ENCODE peak calls at places on chromosomes 16 and 17, in ten cellular contexts. One of them, this sample, is unnamed.

GRCh38 chr17:17089796-17090641 is 47.8 kb downstream of the MPRIP start:
- DNase-seq in GM12865: no peak
- DNase-seq in body of pancreas: no peak
- DNase-seq in GM12864: no peak
- DNase-seq in right lobe of liver: no peak
- DNase-seq in IMR-90: no peak
- DNase-seq in stomach: no peak
- DNase-seq in WTC11: peak
- DNase-seq in uterus: no peak
- DNase-seq in OCI-LY7: no peak
- DNase-seq in this sample: no peak

GRCh38 chr16:29007865-29008593 is 23.2 kb downstream of the LAT start:
- DNase-seq in GM12865: peak
- DNase-seq in body of pancreas: no peak
- DNase-seq in GM12864: no peak
- DNase-seq in right lobe of liver: no peak
- DNase-seq in IMR-90: peak
- DNase-seq in stomach: no peak
- DNase-seq in WTC11: no peak
- DNase-seq in uterus: no peak
- DNase-seq in OCI-LY7: no peak
- DNase-seq in this sample: no peak

GRCh38 chr16:31010539-31010938 is at the start of gene STX1B:
- DNase-seq in GM12865: no peak
- DNase-seq in body of pancreas: no peak
- DNase-seq in GM12864: no peak
- DNase-seq in right lobe of liver: no peak
- DNase-seq in IMR-90: no peak
- DNase-seq in stomach: no peak
- DNase-seq in WTC11: peak
- DNase-seq in uterus: peak
- DNase-seq in OCI-LY7: no peak
- DNase-seq in this sample: no peak

GRCh38 chr16:9148376-9149015 is 57.1 kb downstream of the HAPSTR1 start:
- DNase-seq in GM12865: no peak
- DNase-seq in body of pancreas: no peak
- DNase-seq in GM12864: no peak
- DNase-seq in right lobe of liver: no peak
- DNase-seq in IMR-90: no peak
- DNase-seq in stomach: no peak
- DNase-seq in WTC11: peak
- DNase-seq in uterus: no peak
- DNase-seq in OCI-LY7: no peak
- DNase-seq in this sample: no peak

GRCh38 chr17:58305626-58306025 is 23.0 kb downstream of the TSPOAP1 start:
- DNase-seq in GM12865: no peak
- DNase-seq in body of pancreas: no peak
- DNase-seq in GM12864: no peak
- DNase-seq in right lobe of liver: no peak
- DNase-seq in IMR-90: no peak
- DNase-seq in stomach: peak
- DNase-seq in WTC11: no peak
- DNase-seq in uterus: no peak
- DNase-seq in OCI-LY7: no peak
- DNase-seq in this sample: no peak

GRCh38 chr16:1744338-1744840 is 27.0 kb downstream of the NME3 start:
- DNase-seq in GM12865: no peak
- DNase-seq in body of pancreas: no peak
- DNase-seq in GM12864: no peak
- DNase-seq in right lobe of liver: no peak
- DNase-seq in IMR-90: no peak
- DNase-seq in stomach: no peak
- DNase-seq in WTC11: no peak
- DNase-seq in uterus: no peak
- DNase-seq in OCI-LY7: no peak
- DNase-seq in this sample: no peak

GRCh38 chr16:10609410-10609774 is 29.0 kb upstream of the EMP2 start:
- DNase-seq in GM12865: no peak
- DNase-seq in body of pancreas: no peak
- DNase-seq in GM12864: no peak
- DNase-seq in right lobe of liver: no peak
- DNase-seq in IMR-90: peak
- DNase-seq in stomach: no peak
- DNase-seq in WTC11: no peak
- DNase-seq in uterus: no peak
- DNase-seq in OCI-LY7: no peak
- DNase-seq in this sample: no peak

GRCh38 chr16:23500212-23500865 is 10.0 kb downstream of the GGA2 start:
- DNase-seq in GM12865: no peak
- DNase-seq in body of pancreas: peak
- DNase-seq in GM12864: no peak
- DNase-seq in right lobe of liver: no peak
- DNase-seq in IMR-90: no peak
- DNase-seq in stomach: peak
- DNase-seq in WTC11: no peak
- DNase-seq in uterus: no peak
- DNase-seq in OCI-LY7: no peak
- DNase-seq in this sample: no peak

GRCh38 chr17:17315142-17315821 is 12.1 kb downstream of the NT5M start:
- DNase-seq in GM12865: no peak
- DNase-seq in body of pancreas: no peak
- DNase-seq in GM12864: no peak
- DNase-seq in right lobe of liver: no peak
- DNase-seq in IMR-90: no peak
- DNase-seq in stomach: peak
- DNase-seq in WTC11: no peak
- DNase-seq in uterus: no peak
- DNase-seq in OCI-LY7: no peak
- DNase-seq in this sample: no peak

GRCh38 chr16:57145964-57146647 is 39.7 kb downstream of the PSME3IP1 start:
- DNase-seq in GM12865: no peak
- DNase-seq in body of pancreas: no peak
- DNase-seq in GM12864: no peak
- DNase-seq in right lobe of liver: no peak
- DNase-seq in IMR-90: no peak
- DNase-seq in stomach: no peak
- DNase-seq in WTC11: no peak
- DNase-seq in uterus: no peak
- DNase-seq in OCI-LY7: no peak
- DNase-seq in this sample: no peak

GRCh38 chr17:50916026-50916707 is 50.0 kb upstream of the TOB1 start:
- DNase-seq in GM12865: no peak
- DNase-seq in body of pancreas: no peak
- DNase-seq in GM12864: no peak
- DNase-seq in right lobe of liver: no peak
- DNase-seq in IMR-90: peak
- DNase-seq in stomach: no peak
- DNase-seq in WTC11: no peak
- DNase-seq in uterus: no peak
- DNase-seq in OCI-LY7: no peak
- DNase-seq in this sample: no peak

GRCh38 chr17:514584-514983 is 162.0 kb upstream of the RPH3AL start:
- DNase-seq in GM12865: no peak
- DNase-seq in body of pancreas: no peak
- DNase-seq in GM12864: no peak
- DNase-seq in right lobe of liver: no peak
- DNase-seq in IMR-90: no peak
- DNase-seq in stomach: no peak
- DNase-seq in WTC11: no peak
- DNase-seq in uterus: no peak
- DNase-seq in OCI-LY7: no peak
- DNase-seq in this sample: no peak

GRCh38 chr16:72242757-72243156 is 70.8 kb upstream of the PMFBP1 start:
- DNase-seq in GM12865: no peak
- DNase-seq in body of pancreas: no peak
- DNase-seq in GM12864: no peak
- DNase-seq in right lobe of liver: no peak
- DNase-seq in IMR-90: no peak
- DNase-seq in stomach: no peak
- DNase-seq in WTC11: no peak
- DNase-seq in uterus: no peak
- DNase-seq in OCI-LY7: no peak
- DNase-seq in this sample: no peak

GRCh38 chr16:72241930-72242329 is 70.0 kb upstream of the PMFBP1 start:
- DNase-seq in GM12865: peak
- DNase-seq in body of pancreas: peak
- DNase-seq in GM12864: no peak
- DNase-seq in right lobe of liver: no peak
- DNase-seq in IMR-90: peak
- DNase-seq in stomach: no peak
- DNase-seq in WTC11: no peak
- DNase-seq in uterus: no peak
- DNase-seq in OCI-LY7: peak
- DNase-seq in this sample: no peak

GRCh38 chr16:72247821-72248253 is 75.9 kb upstream of the PMFBP1 start:
- DNase-seq in GM12865: no peak
- DNase-seq in body of pancreas: peak
- DNase-seq in GM12864: no peak
- DNase-seq in right lobe of liver: no peak
- DNase-seq in IMR-90: peak
- DNase-seq in stomach: no peak
- DNase-seq in WTC11: no peak
- DNase-seq in uterus: no peak
- DNase-seq in OCI-LY7: no peak
- DNase-seq in this sample: no peak

GRCh38 chr16:72246423-72246822 is 74.5 kb upstream of the PMFBP1 start:
- DNase-seq in GM12865: peak
- DNase-seq in body of pancreas: no peak
- DNase-seq in GM12864: peak
- DNase-seq in right lobe of liver: no peak
- DNase-seq in IMR-90: no peak
- DNase-seq in stomach: no peak
- DNase-seq in WTC11: no peak
- DNase-seq in uterus: no peak
- DNase-seq in OCI-LY7: peak
- DNase-seq in this sample: no peak

DNA sequence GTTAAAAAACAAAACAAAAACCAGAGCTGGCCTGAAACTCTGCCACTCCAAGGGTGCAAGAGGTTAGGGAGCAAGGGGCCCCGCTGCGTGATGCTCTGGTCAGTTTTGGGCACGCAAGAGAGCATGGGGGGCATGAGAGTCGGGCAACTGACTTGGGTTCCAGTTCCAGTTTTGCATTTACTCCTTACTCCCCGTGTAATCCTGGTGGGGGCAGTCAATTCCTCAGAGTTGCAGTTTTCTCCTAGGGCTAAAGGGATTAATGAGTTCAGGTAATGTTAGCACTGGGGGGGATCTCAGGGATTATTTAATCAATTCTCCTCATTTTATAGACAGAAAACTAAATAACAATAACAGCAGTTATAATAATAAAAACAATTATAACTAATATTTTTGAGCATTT is 72.9 kb upstream of the PMFBP1 start:
- DNase-seq in GM12865: no peak
- DNase-seq in body of pancreas: no peak
- DNase-seq in GM12864: no peak
- DNase-seq in right lobe of liver: no peak
- DNase-seq in IMR-90: no peak
- DNase-seq in stomach: no peak
- DNase-seq in WTC11: no peak
- DNase-seq in uterus: no peak
- DNase-seq in OCI-LY7: no peak
- DNase-seq in this sample: no peak
- TF ChIP-seq CTCF in GM12865: no peak
- TF ChIP-seq CTCF in body of pancreas: no peak
- TF ChIP-seq CTCF in GM12864: no peak
- TF ChIP-seq CTCF in right lobe of liver: no peak
- TF ChIP-seq CTCF in IMR-90: no peak
- TF ChIP-seq CTCF in stomach: no peak
- TF ChIP-seq CTCF in WTC11: no peak
- TF ChIP-seq CTCF in uterus: no peak
- TF ChIP-seq CTCF in OCI-LY7: no peak
- TF ChIP-seq CTCF in this sample: no peak

DNA sequence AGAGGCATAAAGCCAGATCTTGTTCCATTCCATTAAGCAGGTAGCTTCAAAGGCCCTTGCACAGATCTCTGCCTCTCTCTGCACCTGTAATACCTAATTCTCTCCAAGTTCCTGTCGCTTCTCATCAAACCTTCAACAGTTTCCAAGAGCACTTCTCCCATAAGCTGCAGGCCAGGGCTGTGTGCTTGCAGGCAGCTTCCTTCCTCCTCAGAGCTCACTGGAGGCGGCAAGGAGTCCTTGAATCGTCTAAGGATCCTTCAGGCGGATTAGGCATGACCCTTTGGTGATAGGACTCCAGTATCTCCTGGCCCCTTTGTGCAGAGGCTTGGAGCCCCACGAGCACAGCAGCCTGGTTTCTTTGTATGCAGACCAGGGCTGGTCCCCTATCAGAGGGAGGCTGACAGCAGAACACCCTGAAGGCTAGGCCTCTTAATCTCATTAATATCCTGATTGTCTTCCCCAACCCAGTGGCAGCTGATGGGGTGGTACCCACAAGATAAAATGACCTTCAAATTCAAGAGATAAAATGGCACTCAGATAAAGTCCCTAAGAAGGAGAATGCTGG is 19.8 kb downstream of the HNF1B start:
- DNase-seq in GM12865: no peak
- DNase-seq in body of pancreas: no peak
- DNase-seq in GM12864: no peak
- DNase-seq in right lobe of liver: no peak
- DNase-seq in IMR-90: no peak
- DNase-seq in stomach: no peak
- DNase-seq in WTC11: no peak
- DNase-seq in uterus: no peak
- DNase-seq in OCI-LY7: no peak
- DNase-seq in this sample: no peak
- TF ChIP-seq CTCF in GM12865: no peak
- TF ChIP-seq CTCF in body of pancreas: no peak
- TF ChIP-seq CTCF in GM12864: no peak
- TF ChIP-seq CTCF in right lobe of liver: no peak
- TF ChIP-seq CTCF in IMR-90: no peak
- TF ChIP-seq CTCF in stomach: no peak
- TF ChIP-seq CTCF in WTC11: no peak
- TF ChIP-seq CTCF in uterus: no peak
- TF ChIP-seq CTCF in OCI-LY7: no peak
- TF ChIP-seq CTCF in this sample: no peak

GRCh38 chr17:5522476-5522875 is 36.1 kb downstream of the MIS12 start:
- DNase-seq in GM12865: no peak
- DNase-seq in body of pancreas: no peak
- DNase-seq in GM12864: no peak
- DNase-seq in right lobe of liver: no peak
- DNase-seq in IMR-90: no peak
- DNase-seq in stomach: no peak
- DNase-seq in WTC11: no peak
- DNase-seq in uterus: no peak
- DNase-seq in OCI-LY7: no peak
- DNase-seq in this sample: no peak
- TF ChIP-seq CTCF in GM12865: no peak
- TF ChIP-seq CTCF in body of pancreas: no peak
- TF ChIP-seq CTCF in GM12864: no peak
- TF ChIP-seq CTCF in right lobe of liver: no peak
- TF ChIP-seq CTCF in IMR-90: no peak
- TF ChIP-seq CTCF in stomach: no peak
- TF ChIP-seq CTCF in WTC11: no peak
- TF ChIP-seq CTCF in uterus: no peak
- TF ChIP-seq CTCF in OCI-LY7: no peak
- TF ChIP-seq CTCF in this sample: no peak

DNA sequence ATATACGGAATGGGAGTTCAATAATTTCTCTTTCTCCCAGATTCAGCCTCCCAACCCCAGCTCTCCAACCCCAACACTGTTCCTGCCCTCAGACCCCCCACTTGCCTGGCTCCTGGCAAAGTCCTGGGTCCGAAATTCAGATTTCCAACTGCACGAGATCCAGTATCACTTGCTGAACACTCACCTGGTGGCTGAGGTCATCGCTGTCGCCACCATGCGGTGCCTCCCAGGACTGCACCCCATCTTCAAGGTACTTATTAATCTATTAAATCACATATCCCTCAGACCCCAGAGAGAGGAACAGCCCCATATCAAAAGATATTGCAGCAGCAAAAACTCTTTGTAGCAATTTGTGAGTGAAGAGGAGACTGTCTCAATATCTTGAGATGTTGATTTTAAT is 5.7 kb downstream of the ALOX12 start:
- DNase-seq in GM12865: peak
- DNase-seq in body of pancreas: no peak
- DNase-seq in GM12864: no peak
- DNase-seq in right lobe of liver: no peak
- DNase-seq in IMR-90: no peak
- DNase-seq in stomach: no peak
- DNase-seq in WTC11: peak
- DNase-seq in uterus: no peak
- DNase-seq in OCI-LY7: no peak
- DNase-seq in this sample: no peak
- TF ChIP-seq CTCF in GM12865: peak
- TF ChIP-seq CTCF in body of pancreas: no peak
- TF ChIP-seq CTCF in GM12864: peak
- TF ChIP-seq CTCF in right lobe of liver: peak
- TF ChIP-seq CTCF in IMR-90: peak
- TF ChIP-seq CTCF in stomach: peak
- TF ChIP-seq CTCF in WTC11: peak
- TF ChIP-seq CTCF in uterus: no peak
- TF ChIP-seq CTCF in OCI-LY7: peak
- TF ChIP-seq CTCF in this sample: peak